ENCODE peak calls at places on chromosomes 11 and 22, in eight cellular contexts. S is HCT116, I is SK-N-SH, K is endothelial cell of umbilical vein, U is H1, M is K562, B is HepG2, F is GM12878. A is an unnamed sample.
A peak's percentile ranks its signal among the peaks of the same experiment; 100 is the strongest.

GRCh38 chr11:32833921-32834320 is 4.2 kb downstream of the PRRG4 start:
- DNase-seq in U (no peak), M (no peak), K (no peak), I (no peak), F (no peak), B (no peak), S (no peak), A (no peak)

GRCh38 chr22:43313497-43314474 is 29.4 kb downstream of the SCUBE1 start:
- DNase-seq in M (no peak), F (no peak), U (no peak), K (no peak), I (no peak), B (no peak), S (no peak), A (no peak)

GRCh38 chr11:12179019-12179418 is 68.6 kb downstream of the MICAL2 start:
- DNase-seq in K (no peak), M (no peak), S (no peak), I (no peak), U (no peak), B (no peak), F (no peak), A (no peak)

GRCh38 chr11:86551286-86551685 is 121.1 kb downstream of the ME3 start:
- DNase-seq in K (peak; percentile 96), I (no peak), U (no peak), B (peak; percentile 53), F (peak; percentile 1), S (no peak), M (peak; percentile 20), A (no peak)

GRCh38 chr11:118615996-118616395 is 8.6 kb downstream of the PHLDB1 start:
- DNase-seq in B (no peak), U (no peak), I (no peak), S (no peak), M (no peak), F (no peak), K (no peak), A (no peak)

GRCh38 chr11:79794484-79795393 is 353.9 kb upstream of the TENM4 start:
- DNase-seq in B (no peak), M (no peak), I (no peak), F (no peak), U (no peak), K (no peak), S (no peak), A (no peak)

GRCh38 chr11:120057595-120058581 is 80.0 kb downstream of the TRIM29 start:
- DNase-seq in K (no peak), M (no peak), U (peak; percentile 47), I (no peak), S (peak; percentile 2), B (peak; percentile 5), F (no peak), A (no peak)

GRCh38 chr11:131998020-131998419 is 627.6 kb downstream of the NTM start:
- DNase-seq in M (no peak), F (no peak), K (no peak), S (no peak), I (no peak), U (no peak), B (no peak), A (no peak)

GRCh38 chr11:65291613-65292012 is 23.1 kb upstream of the CDC42EP2 start:
- DNase-seq in M (no peak), B (peak; percentile 56), F (no peak), K (peak; percentile 50), U (no peak), I (no peak), S (no peak), A (no peak)

GRCh38 chr11:120028181-120028935 is 109.6 kb downstream of the TRIM29 start:
- DNase-seq in M (no peak), U (no peak), F (no peak), I (no peak), S (no peak), K (no peak), B (no peak), A (no peak)

GRCh38 chr11:125376117-125376516 is 119.9 kb downstream of the FEZ1 start:
- DNase-seq in B (no peak), S (no peak), F (no peak), I (no peak), U (no peak), M (no peak), K (no peak), A (no peak)

GRCh38 chr11:116873391-116873790 is 36.0 kb upstream of the APOA1 start:
- DNase-seq in B (no peak), S (no peak), U (no peak), M (no peak), K (no peak), F (no peak), I (no peak), A (no peak)

GRCh38 chr11:10856689-10857603 is 907 bp downstream of the ZBED5 start:
- DNase-seq in U (no peak), F (peak; percentile 15), K (peak; percentile 52), B (peak; percentile 48), I (peak; percentile 42), S (no peak), M (peak; percentile 44), A (no peak)

GRCh38 chr11:119741369-119742262 is 12.6 kb upstream of the NECTIN1 start:
- DNase-seq in F (no peak), M (peak; percentile 75), I (no peak), S (no peak), B (peak; percentile 21), K (peak; percentile 20), U (no peak), A (no peak)

GRCh38 chr11:74014880-74015279 is 6.0 kb upstream of the UCP3 start:
- DNase-seq in M (no peak), B (no peak), S (no peak), F (no peak), K (no peak), I (no peak), U (no peak), A (no peak)

GRCh38 chr22:37566903-37567798 is 6.9 kb downstream of the CDC42EP1 start:
- DNase-seq in U (no peak), F (peak; percentile 84), M (peak; percentile 66), I (peak; percentile 91), S (peak; percentile 84), K (peak; percentile 58), B (peak; percentile 61), A (no peak)

GRCh38 chr11:2825886-2826678 is 59.5 kb downstream of the CDKN1C start:
- DNase-seq in F (no peak), M (no peak), K (peak; percentile 61), I (peak; percentile 38), B (peak; percentile 60), U (peak; percentile 31), S (no peak), A (no peak)

GRCh38 chr11:129703846-129704245 is 111.8 kb upstream of the TMEM45B start:
- DNase-seq in U (no peak), K (no peak), I (peak; percentile 2), B (no peak), F (no peak), M (no peak), S (no peak), A (no peak)

GRCh38 chr11:66360406-66361073 is 11.0 kb downstream of the SLC29A2 start:
- DNase-seq in F (no peak), M (peak; percentile 20), K (no peak), S (no peak), U (no peak), B (no peak), I (no peak), A (no peak)

GRCh38 chr11:5476184-5476819 is 12.2 kb upstream of the OR52D1 start:
- DNase-seq in U (no peak), B (peak; percentile 36), M (peak; percentile 74), S (peak; percentile 38), F (no peak), I (peak; percentile 53), K (peak; percentile 56), A (peak; percentile 8)

GRCh38 chr11:33932721-33933120 is 40.8 kb upstream of the LMO2 start:
- DNase-seq in M (peak; percentile 44), S (no peak), K (peak; percentile 45), U (no peak), B (no peak), I (no peak), F (no peak), A (no peak)

GRCh38 chr11:15933896-15934625 is 422.3 kb downstream of the SOX6 start:
- DNase-seq in B (no peak), K (no peak), S (no peak), U (no peak), F (no peak), I (no peak), M (no peak), A (no peak)
- TF ChIP-seq POLR2AphosphoS5 in B (no peak), K (no peak), S (no peak), U (no peak), F (no peak), I (no peak), M (no peak), A (no peak)

GRCh38 chr11:62892077-62892922 is 11.6 kb downstream of the SLC3A2 start:
- DNase-seq in S (no peak), U (no peak), M (peak; percentile 56), F (no peak), K (no peak), I (no peak), B (no peak), A (no peak)
- H3K9ac ChIP-seq in S (no peak overlapping the region), U (no peak overlapping the region), M (no peak overlapping the region), F (no peak overlapping the region), K (no peak overlapping the region), I (no peak overlapping the region), B (no peak overlapping the region), A (no peak overlapping the region)

GRCh38 chr11:8168485-8169257 is at the start of gene RIC3:
- DNase-seq in S (no peak), F (no peak), K (no peak), U (peak; percentile 19), B (no peak), M (no peak), I (peak; percentile 74), A (no peak)
- H3K4me3 ChIP-seq in S (no peak within 1 kb of the TSS), F (peak within 1 kb of the TSS; percentile 94), K (no peak within 1 kb of the TSS), U (peak within 1 kb of the TSS; percentile 80), B (no peak within 1 kb of the TSS), M (no peak within 1 kb of the TSS), I (no peak within 1 kb of the TSS), A (no peak within 1 kb of the TSS)

DNA sequence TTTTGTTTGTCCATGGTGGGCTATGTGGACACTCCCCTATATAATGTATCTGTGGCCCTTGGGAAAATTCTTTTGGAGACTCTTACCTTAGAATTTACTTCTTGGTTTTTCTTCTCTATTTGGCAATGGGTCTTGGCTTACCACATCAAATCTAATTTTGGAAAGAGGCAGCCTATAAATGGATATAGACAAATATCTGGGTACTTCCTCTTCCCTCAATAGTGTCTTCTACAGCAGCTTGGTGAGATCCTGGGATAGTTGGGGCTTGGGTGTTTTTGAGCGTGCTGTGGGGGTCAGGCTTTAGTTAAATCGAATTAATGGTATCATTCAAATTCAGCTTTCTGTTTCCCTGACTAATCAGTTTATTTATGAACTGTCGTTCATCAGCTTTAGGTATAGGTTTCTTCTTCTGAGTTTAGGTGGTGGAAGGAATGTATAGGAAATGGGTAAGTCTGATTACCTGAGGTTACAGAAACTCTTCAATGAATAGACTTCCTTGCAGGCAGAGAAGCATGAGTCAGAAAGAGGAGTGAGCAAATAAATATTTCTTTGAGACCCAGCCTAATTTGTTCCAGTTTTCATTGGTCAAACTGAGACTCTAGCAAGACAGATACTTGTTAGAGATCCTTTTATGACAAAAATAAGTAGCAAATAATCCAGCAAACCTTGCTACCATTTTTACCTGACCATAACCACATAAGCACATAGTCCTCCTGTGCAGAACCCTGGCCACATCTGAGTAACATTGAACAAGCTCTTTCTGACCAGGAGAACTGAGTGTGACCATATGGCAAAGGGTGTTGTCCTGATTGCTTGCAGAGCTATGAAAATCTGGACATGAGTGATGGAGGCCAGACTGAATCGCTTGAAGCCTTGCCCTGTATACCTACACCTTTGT is 68.6 kb upstream of the SORL1-AS1 start:
- DNase-seq in B (no peak), S (no peak), I (no peak), M (no peak), K (no peak), U (no peak), F (peak; percentile 38), A (no peak)
- TF ChIP-seq POLR2AphosphoS5 in B (no peak), S (no peak), I (no peak), M (no peak), K (no peak), U (no peak), F (no peak), A (no peak)

A was measured in SK-N-MC.